ENCODE peak calls at places on chromosomes 12 and 14, in nine cellular contexts. A, V, Q, I, D, P, C, M and L are unnamed samples.

GRCh38 chr14:91154851-91155625 is 41.2 kb downstream of the DGLUCY start:
- DNase-seq in M (no peak), Q (no peak), D (no peak), P (no peak), V (peak; percentile 93), I (peak; percentile 92), C (no peak), A (peak; percentile 70), L (no peak)

GRCh38 chr14:100131181-100131580 is 28.3 kb downstream of the DEGS2 start:
- DNase-seq in C (no peak), M (no peak), V (no peak), D (no peak), I (peak; percentile 57), A (no peak), P (no peak), Q (no peak), L (no peak)

GRCh38 chr12:66438601-66439000 is 136.3 kb downstream of the HELB start:
- DNase-seq in D (peak; percentile 26), C (no peak), M (no peak), P (no peak), I (no peak), A (peak; percentile 34), V (no peak), Q (no peak), L (no peak)

GRCh38 chr12:73514672-73515071 is 1023.0 kb upstream of the ATXN7L3B start:
- DNase-seq in A (peak; percentile 13), C (no peak), V (no peak), Q (no peak), P (no peak), D (no peak), I (no peak), M (no peak), L (no peak)

GRCh38 chr14:103517172-103517566 is 5.5 kb downstream of the CKB start:
- DNase-seq in I (no peak), A (no peak), D (no peak), C (no peak), P (no peak), V (no peak), Q (no peak), M (no peak), L (no peak)

GRCh38 chr14:97874394-97874793 is 1077.2 kb downstream of the VRK1 start:
- DNase-seq in M (no peak), V (no peak), D (no peak), Q (no peak), P (no peak), A (no peak), I (no peak), C (no peak), L (no peak)

GRCh38 chr14:100375273-100375962 is 52.3 kb downstream of the SLC25A47 start:
- DNase-seq in C (peak; percentile 86), D (peak; percentile 29), M (peak; percentile 79), P (peak; percentile 70), I (peak; percentile 68), Q (no peak), V (peak; percentile 79), A (peak; percentile 44), L (peak; percentile 78)

GRCh38 chr12:94571556-94571955 is 78.8 kb downstream of the TMCC3 start:
- DNase-seq in C (peak; percentile 41), D (peak; percentile 74), I (peak; percentile 81), M (no peak), A (peak; percentile 96), P (no peak), Q (no peak), V (peak; percentile 89), L (no peak)

GRCh38 chr12:33427071-33427470 is 12.5 kb downstream of the SYT10 start:
- DNase-seq in D (no peak), V (no peak), M (no peak), C (no peak), I (no peak), Q (no peak), P (no peak), A (peak; percentile 45), L (no peak)

GRCh38 chr12:53252349-53252916 is 15.7 kb upstream of the ESPL1 start:
- DNase-seq in D (peak; percentile 81), P (no peak), A (peak; percentile 82), M (peak; percentile 23), C (no peak), I (peak; percentile 62), V (no peak), Q (peak; percentile 60), L (no peak)

GRCh38 chr14:88933203-88933602 is 108.8 kb downstream of the TTC8 start:
- DNase-seq in V (no peak), Q (no peak), D (no peak), P (no peak), C (no peak), I (no peak), A (no peak), M (no peak), L (no peak)

GRCh38 chr12:90977224-90977623 is 22.2 kb upstream of the CCER1 start:
- DNase-seq in D (no peak), I (no peak), Q (no peak), P (no peak), M (no peak), A (no peak), C (no peak), V (no peak), L (no peak)

GRCh38 chr14:89248430-89249295 is 168.4 kb downstream of the FOXN3 start:
- DNase-seq in A (no peak), D (no peak), V (no peak), I (no peak), C (no peak), M (no peak), Q (no peak), P (no peak), L (no peak)

GRCh38 chr14:68807987-68808386 is 15.1 kb upstream of the ZFP36L1 start:
- DNase-seq in D (no peak), I (no peak), Q (peak; percentile 7), V (no peak), P (no peak), C (peak; percentile 16), A (no peak), M (no peak), L (no peak)

GRCh38 chr12:93497456-93497855 is 30.1 kb downstream of the MRPL42 start:
- DNase-seq in Q (no peak), A (no peak), C (no peak), I (no peak), P (no peak), M (no peak), D (no peak), V (no peak), L (no peak)

GRCh38 chr14:79275367-79275655 is 936.0 kb downstream of the DIO2 start:
- DNase-seq in P (no peak), A (no peak), D (no peak), C (no peak), M (no peak), V (no peak), Q (no peak), I (no peak), L (no peak)

GRCh38 chr14:79274641-79275366 is 936.5 kb downstream of the DIO2 start:
- DNase-seq in D (no peak), P (no peak), M (no peak), C (no peak), A (peak; percentile 23), Q (no peak), I (no peak), V (no peak), L (no peak)

GRCh38 chr14:79271122-79271521 is 940.2 kb downstream of the DIO2 start:
- DNase-seq in C (no peak), Q (no peak), M (no peak), I (no peak), D (no peak), V (no peak), A (no peak), P (no peak), L (no peak)

GRCh38 chr14:79265366-79265765 is 945.9 kb downstream of the DIO2 start:
- DNase-seq in D (no peak), Q (no peak), I (no peak), M (no peak), C (no peak), P (no peak), V (no peak), A (peak; percentile 8), L (no peak)

GRCh38 chr14:79270361-79270760 is 940.9 kb downstream of the DIO2 start:
- DNase-seq in D (no peak), I (no peak), C (no peak), M (no peak), P (no peak), V (no peak), Q (no peak), A (no peak), L (no peak)
- TF ChIP-seq CTCF in D (no peak), I (no peak), C (no peak), M (no peak), P (no peak), V (no peak), Q (no peak), A (no peak), L (no peak)

GRCh38 chr12:121325922-121326396 is 26.3 kb downstream of the ANAPC5 start:
- DNase-seq in D (no peak), C (no peak), P (no peak), V (no peak), M (no peak), A (no peak), I (no peak), Q (no peak), L (no peak)
- H3K36me3 ChIP-seq in D (peaks cover 32% of the 10 kb centered on the region), C (peaks cover 93% of the 10 kb centered on the region), P (peaks cover 53% of the 10 kb centered on the region), V (no peaks in the 10 kb centered on the region), M (peaks cover 95% of the 10 kb centered on the region), A (peaks cover 66% of the 10 kb centered on the region), I (peaks cover 76% of the 10 kb centered on the region), Q (peaks cover 5% of the 10 kb centered on the region), L (peaks cover 20% of the 10 kb centered on the region)

GRCh38 chr14:22824711-22825359 is 4.9 kb upstream of the MRPL52 start:
- DNase-seq in P (no peak), D (peak; percentile 53), M (no peak), V (peak; percentile 79), Q (no peak), C (no peak), I (no peak), A (peak; percentile 90), L (no peak)
- TF ChIP-seq CTCF in P (no peak), D (no peak), M (no peak), V (no peak), Q (no peak), C (no peak), I (no peak), A (no peak), L (no peak)

GRCh38 chr12:55755246-55755645 is 12.3 kb downstream of the GDF11 start:
- DNase-seq in P (no peak), D (no peak), C (no peak), M (no peak), A (no peak), V (no peak), I (no peak), Q (no peak), L (no peak)

GRCh38 chr12:55762646-55763045 is 19.7 kb downstream of the GDF11 start:
- DNase-seq in I (no peak), V (no peak), Q (no peak), C (no peak), M (no peak), D (no peak), P (no peak), A (no peak), L (no peak)

GRCh38 chr12:55760663-55761062 is 17.7 kb downstream of the GDF11 start:
- DNase-seq in I (no peak), A (no peak), P (no peak), M (no peak), V (no peak), Q (no peak), C (no peak), D (no peak), L (no peak)

DNA sequence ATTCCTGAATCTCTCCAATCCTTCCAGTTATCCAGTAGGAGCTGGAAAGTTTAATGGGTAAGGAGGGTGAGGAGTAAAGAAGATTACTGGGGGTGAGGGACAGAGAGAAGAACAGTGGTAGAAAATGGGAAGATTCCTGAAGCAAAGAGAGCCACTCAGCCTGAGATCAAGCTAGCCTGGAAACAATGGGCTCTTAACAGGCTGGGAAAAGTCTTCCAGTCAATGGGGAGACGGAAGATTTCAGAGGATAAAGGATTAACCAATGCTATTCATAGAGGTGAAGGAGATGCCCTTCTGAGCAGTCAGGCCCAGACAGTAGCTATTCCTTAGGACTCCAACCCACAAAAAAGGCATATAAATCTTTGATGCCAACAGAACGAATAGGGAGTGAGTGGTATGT is 14.8 kb downstream of the GDF11 start:
- DNase-seq in P (no peak), Q (no peak), C (no peak), D (no peak), I (no peak), A (no peak), M (no peak), V (no peak), L (no peak)
- H3K36me3 ChIP-seq in P (peaks cover 51% of the 10 kb centered on the region), Q (peaks cover 3% of the 10 kb centered on the region), C (peaks cover 84% of the 10 kb centered on the region), D (peaks cover 23% of the 10 kb centered on the region), I (peaks cover 47% of the 10 kb centered on the region), A (peaks cover 58% of the 10 kb centered on the region), M (peaks cover 81% of the 10 kb centered on the region), V (no peaks in the 10 kb centered on the region), L (peaks cover 12% of the 10 kb centered on the region)